ENCODE peak calls at places on chromosomes 16 and 17, in eight cellular contexts. A is H1, I is DND-41, F is HepG2, R is HCT116, N is fibroblast of lung, D is astrocyte, T is GM23248. P is an unnamed sample.

GRCh38 chr17:6453279-6454024 is 9.2 kb downstream of the PIMREG start:
- DNase-seq in I (no peak), F (no peak), R (no peak), T (no peak), D (no peak), N (no peak), A (no peak), P (no peak)

GRCh38 chr16:50593410-50594139 is 45.4 kb downstream of the NKD1 start:
- DNase-seq in A (peak; percentile 70), D (no peak), F (no peak), I (no peak), T (no peak), R (no peak), N (no peak), P (no peak)

GRCh38 chr17:17170346-17170976 is 35.7 kb downstream of the PLD6 start:
- DNase-seq in A (no peak), F (no peak), I (no peak), N (peak; percentile 47), D (peak; percentile 37), R (no peak), T (peak; percentile 31), P (no peak)

GRCh38 chr17:61411944-61412859 is 12.6 kb downstream of the TBX2 start:
- DNase-seq in N (peak; percentile 80), D (peak; percentile 70), T (peak; percentile 89), F (peak; percentile 64), I (peak; percentile 76), A (peak; percentile 89), R (peak; percentile 49), P (peak; percentile 5)

GRCh38 chr16:56360117-56361008 is 65.0 kb downstream of the AMFR start:
- DNase-seq in R (no peak), A (peak; percentile 36), N (no peak), I (peak; percentile 45), T (no peak), F (no peak), D (no peak), P (no peak)

GRCh38 chr16:79864032-79864780 is 263.7 kb upstream of the MAF start:
- DNase-seq in R (no peak), D (no peak), N (no peak), A (no peak), I (no peak), T (no peak), F (no peak), P (no peak)

GRCh38 chr17:39507511-39507910 is 46.2 kb downstream of the CDK12 start:
- DNase-seq in D (no peak), R (no peak), T (no peak), A (no peak), F (no peak), I (no peak), N (no peak), P (no peak)

GRCh38 chr17:20086416-20087074 is 77.4 kb downstream of the SPECC1 start:
- DNase-seq in A (no peak), F (no peak), N (no peak), I (no peak), D (no peak), T (no peak), R (no peak), P (no peak)

GRCh38 chr16:5056347-5056746 is 9.4 kb downstream of the C16orf89 start:
- DNase-seq in I (peak; percentile 43), D (no peak), A (peak; percentile 81), F (peak; percentile 65), R (peak; percentile 37), T (peak; percentile 46), N (no peak), P (no peak)

GRCh38 chr17:57277923-57278604 is 21.7 kb downstream of the MSI2 start:
- DNase-seq in D (no peak), R (no peak), N (no peak), A (no peak), I (peak; percentile 23), F (no peak), T (no peak), P (no peak)

GRCh38 chr17:34716291-34716690 is 136.9 kb downstream of the TMEM132E start:
- DNase-seq in R (no peak), T (no peak), A (no peak), D (no peak), I (no peak), N (no peak), F (no peak), P (no peak)

GRCh38 chr17:42979511-42980273 is at the start of gene PTGES3L:
- DNase-seq in A (peak; percentile 67), F (peak; percentile 88), T (peak; percentile 62), I (peak; percentile 56), D (peak; percentile 36), R (no peak), N (peak; percentile 63), P (no peak)

GRCh38 chr17:28480278-28480677 is 6.8 kb downstream of the SLC13A2 start:
- DNase-seq in D (no peak), I (no peak), T (no peak), F (no peak), A (no peak), N (no peak), R (no peak), P (no peak)

GRCh38 chr17:32927724-32928526 is at the start of gene TMEM98:
- DNase-seq in T (peak; percentile 73), F (no peak), A (peak; percentile 72), N (peak; percentile 42), I (no peak), D (no peak), R (no peak), P (no peak)

GRCh38 chr16:1430759-1431496 is at the start of gene PERCC1:
- DNase-seq in F (peak; percentile 87), R (no peak), N (no peak), A (no peak), T (no peak), D (no peak), I (no peak), P (no peak)

GRCh38 chr17:56499799-56500388 is 93.6 kb upstream of the NOG start:
- DNase-seq in D (peak; percentile 4), I (peak; percentile 23), R (peak; percentile 57), T (peak; percentile 45), N (peak; percentile 12), A (no peak), F (peak; percentile 24), P (no peak)

GRCh38 chr17:67557052-67557845 is 160.5 kb upstream of the NOL11 start:
- DNase-seq in F (no peak), I (no peak), A (no peak), D (no peak), N (no peak), R (no peak), T (no peak), P (no peak)

GRCh38 chr17:79812206-79812968 is 15.5 kb upstream of the CBX8 start:
- DNase-seq in F (no peak), R (no peak), I (no peak), D (no peak), A (peak; percentile 56), N (no peak), T (no peak), P (no peak)
- TF ChIP-seq EZH2 in F (peak; percentile 36), R (no peak), I (peak; percentile 97), D (peak; percentile 92), A (peak; percentile 94), N (peak; percentile 85), T (peak; percentile 96), P (peak; percentile 59)

GRCh38 chr16:67394271-67395104 is 1.2 kb upstream of the TPPP3 start:
- DNase-seq in N (no peak), I (no peak), F (no peak), R (no peak), T (peak; percentile 53), D (no peak), A (peak; percentile 70), P (no peak)
- TF ChIP-seq EZH2 in N (no peak), I (no peak), F (no peak), R (no peak), T (peak; percentile 48), D (peak; percentile 76), A (peak; percentile 88), P (no peak)

DNA sequence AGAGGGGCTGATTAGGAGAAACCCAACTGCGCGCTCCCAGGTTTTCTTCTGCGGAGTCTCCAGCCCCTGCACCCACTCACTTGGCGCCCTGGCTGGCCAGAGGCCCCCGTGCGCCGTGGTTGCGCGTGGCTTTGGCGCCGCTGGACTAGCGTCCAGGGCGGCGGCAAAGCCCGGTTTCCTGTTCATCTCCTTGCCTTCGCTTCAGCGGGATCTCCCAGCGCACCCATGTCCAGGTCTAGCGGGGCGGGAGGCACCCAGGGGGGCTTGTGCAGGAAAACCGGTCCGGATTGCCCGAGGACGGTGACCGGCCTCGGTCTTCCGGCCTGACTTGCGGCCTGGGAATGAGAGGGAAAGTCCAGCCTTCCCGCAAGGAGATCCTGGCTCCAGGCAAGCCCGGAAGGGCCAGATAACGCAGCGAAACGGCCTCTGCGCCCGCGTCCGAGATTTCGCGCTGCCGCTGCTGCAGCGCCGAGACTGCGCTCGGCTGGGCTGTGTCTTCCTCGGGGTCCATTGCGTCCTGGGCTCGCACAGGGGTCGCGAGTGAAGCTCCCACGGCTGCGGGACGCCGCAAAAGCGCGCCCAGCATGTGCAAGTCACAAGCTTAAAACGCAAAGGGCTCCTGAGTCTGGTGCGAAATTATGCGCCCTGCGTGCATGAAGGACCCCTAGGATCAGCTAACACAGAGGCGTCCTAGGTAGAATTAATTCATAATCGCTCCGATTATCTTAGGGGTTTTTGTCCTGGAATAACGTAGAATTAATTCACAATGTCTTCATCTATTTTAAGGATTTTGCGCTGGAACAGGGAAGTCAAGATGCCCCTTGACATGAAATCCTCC is 5.7 kb downstream of the FOXF1 start:
- DNase-seq in F (no peak), D (peak; percentile 65), T (peak; percentile 54), N (peak; percentile 74), I (no peak), R (no peak), A (no peak), P (no peak)
- TF ChIP-seq EZH2 in F (no peak), D (no peak), T (peak; percentile 75), N (no peak), I (no peak), R (no peak), A (peak; percentile 99), P (no peak)

GRCh38 chr17:69712801-69713311 is 298.4 kb downstream of the MAP2K6 start:
- DNase-seq in F (no peak), T (no peak), N (no peak), A (no peak), R (no peak), D (no peak), I (no peak), P (no peak)

GRCh38 chr17:69713815-69714214 is 299.3 kb downstream of the MAP2K6 start:
- DNase-seq in D (no peak), I (no peak), T (no peak), R (no peak), N (no peak), A (no peak), F (no peak), P (no peak)

GRCh38 chr17:69709441-69709840 is 294.9 kb downstream of the MAP2K6 start:
- DNase-seq in D (no peak), N (no peak), R (no peak), F (no peak), A (no peak), I (no peak), T (no peak), P (no peak)

GRCh38 chr17:69710926-69711325 is 296.4 kb downstream of the MAP2K6 start:
- DNase-seq in R (no peak), N (no peak), I (no peak), T (peak; percentile 20), A (no peak), D (no peak), F (no peak), P (no peak)

GRCh38 chr17:69711504-69711903 is 297.0 kb downstream of the MAP2K6 start:
- DNase-seq in I (no peak), D (no peak), T (no peak), F (no peak), A (no peak), N (peak; percentile 5), R (no peak), P (no peak)
- TF ChIP-seq EZH2 in I (no peak), D (no peak), T (no peak), F (no peak), A (no peak), N (no peak), R (no peak), P (no peak)